ENCODE peak calls at places on chromosomes 2 and 18, in four cellular contexts. D, E, O and Y are unnamed samples.

GRCh38 chr2:167381349-167381748 is 493.1 kb downstream of the XIRP2 start:
- DNase-seq in O (no peak), D (no peak), E (no peak), Y (no peak)

GRCh38 chr18:42183746-42184145 is 228.7 kb downstream of the PIK3C3 start:
- DNase-seq in D (no peak), O (no peak), E (no peak), Y (no peak)

GRCh38 chr2:65228249-65228750 is 669 bp downstream of the ACTR2 start:
- DNase-seq in O (no peak), E (peak; percentile 57), D (peak; percentile 46), Y (peak; percentile 13)

GRCh38 chr2:208490492-208490891 is 83.9 kb downstream of the PTH2R start:
- DNase-seq in D (no peak), E (no peak), O (no peak), Y (no peak)

GRCh38 chr2:71379086-71379485 is 47.5 kb downstream of the ZNF638 start:
- DNase-seq in D (no peak), E (no peak), O (peak; percentile 15), Y (no peak)

GRCh38 chr2:170965446-170966225 is 36.6 kb downstream of the GORASP2 start:
- DNase-seq in E (no peak), D (no peak), O (no peak), Y (no peak)

GRCh38 chr2:15112216-15112615 is 448.9 kb downstream of the NBAS start:
- DNase-seq in E (no peak), O (no peak), D (no peak), Y (no peak)

GRCh38 chr18:2981212-2981728 is 31.7 kb downstream of the LPIN2 start:
- DNase-seq in E (no peak), O (no peak), D (no peak), Y (no peak)

GRCh38 chr2:64348386-64349142 is 105.4 kb upstream of the LGALSL start:
- DNase-seq in D (no peak), E (no peak), O (no peak), Y (no peak)

GRCh38 chr2:105809099-105809473 is 64.4 kb downstream of the NCK2 start:
- DNase-seq in D (no peak), E (no peak), O (no peak), Y (no peak)

GRCh38 chr2:50514881-50515280 is 517.1 kb downstream of the NRXN1 start:
- DNase-seq in D (no peak), O (no peak), E (no peak), Y (no peak)

GRCh38 chr2:25316101-25316500 is 25.6 kb downstream of the DNMT3A start:
- DNase-seq in O (no peak), D (no peak), E (no peak), Y (no peak)

GRCh38 chr2:64943387-64944150 is 45.6 kb upstream of the SLC1A4 start:
- DNase-seq in E (peak; percentile 97), D (no peak), O (no peak), Y (no peak)

GRCh38 chr2:142935563-142936089 is 58.2 kb downstream of the KYNU start:
- DNase-seq in D (no peak), E (no peak), O (peak; percentile 13), Y (no peak)

GRCh38 chr2:95260028-95261023 is 13.9 kb upstream of the PROM2 start:
- DNase-seq in D (no peak), O (no peak), E (no peak), Y (no peak)

GRCh38 chr2:150404147-150404546 is 83.3 kb downstream of the RND3 start:
- DNase-seq in D (no peak), O (no peak), E (no peak), Y (no peak)

GRCh38 chr2:126437016-126437415 is 218.9 kb upstream of the GYPC start:
- DNase-seq in D (no peak), O (no peak), E (no peak), Y (no peak)

GRCh38 chr18:61731693-61732376 is 161.0 kb downstream of the RNF152 start:
- DNase-seq in O (no peak), D (no peak), E (no peak), Y (no peak)

GRCh38 chr2:138787053-138787666 is 7.0 kb upstream of the NXPH2 start:
- DNase-seq in O (no peak), D (no peak), E (peak; percentile 44), Y (peak; percentile 41)

GRCh38 chr2:1378456-1379150 is 34.7 kb upstream of the TPO start:
- DNase-seq in E (no peak), D (no peak), O (no peak), Y (no peak)

GRCh38 chr2:128228894-128229293 is 89.8 kb downstream of the HS6ST1 start:
- DNase-seq in E (peak; percentile 49), O (no peak), D (no peak), Y (no peak)

GRCh38 chr2:237161239-237161638 is 75.5 kb downstream of the COPS8 start:
- DNase-seq in O (no peak), E (no peak), D (no peak), Y (no peak)

GRCh38 chr2:237158194-237158593 is 72.5 kb downstream of the COPS8 start:
- DNase-seq in D (no peak), O (no peak), E (no peak), Y (no peak)

GRCh38 chr2:237160271-237160934 is 74.7 kb downstream of the COPS8 start:
- DNase-seq in E (no peak), O (no peak), D (no peak), Y (no peak)

GRCh38 chr2:237157551-237158102 is 71.9 kb downstream of the COPS8 start:
- DNase-seq in E (no peak), D (no peak), O (no peak), Y (no peak)

DNA sequence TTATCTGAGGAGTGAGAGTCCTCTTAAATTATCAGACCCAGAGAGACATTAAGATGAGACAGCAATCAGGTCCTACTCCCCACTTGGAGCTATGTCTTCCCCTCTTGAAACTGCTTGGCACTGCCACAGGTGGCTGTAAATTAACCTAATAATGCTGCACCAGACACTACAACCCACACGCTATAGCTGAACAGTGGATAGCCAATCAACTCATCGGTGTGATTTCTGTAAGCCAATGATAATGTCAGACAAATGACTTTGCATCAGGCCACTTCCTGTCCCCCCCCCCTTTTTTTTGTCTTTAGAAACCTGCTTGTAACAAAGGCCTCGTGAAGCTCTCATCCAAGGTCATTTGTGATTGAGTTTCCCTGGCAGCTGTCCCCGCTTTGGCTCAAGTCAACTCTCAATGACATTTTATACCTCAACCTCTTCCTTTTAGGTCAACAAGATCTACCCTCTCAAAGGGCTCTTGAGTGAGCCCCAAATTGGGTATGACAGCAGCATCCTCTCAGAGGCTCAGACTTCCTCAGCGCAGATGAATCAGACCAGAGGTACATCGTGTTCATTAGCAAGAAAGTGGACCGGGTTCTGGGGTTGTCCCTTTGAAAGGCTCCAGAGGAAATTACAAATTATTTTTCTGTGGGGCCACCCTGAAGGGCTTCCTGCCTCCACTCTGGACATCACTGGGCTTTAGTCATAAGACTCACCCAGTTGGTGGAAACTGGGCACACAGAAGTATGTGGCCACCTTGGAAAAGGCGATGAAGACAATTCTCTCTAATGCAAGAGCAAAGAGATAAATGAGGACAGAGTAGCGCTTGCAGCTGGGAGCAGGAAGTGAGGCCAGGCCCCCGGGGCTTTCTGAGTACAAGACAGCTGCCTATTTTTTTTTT is 73.6 kb downstream of the COPS8 start:
- DNase-seq in E (no peak), O (no peak), D (no peak), Y (no peak)
- TF ChIP-seq BHLHE40 in E (no peak), O (no peak), D (no peak), Y (no peak)

GRCh38 chr2:59484673-59485072 is 1068.8 kb downstream of the BCL11A start:
- DNase-seq in E (no peak), O (no peak), D (no peak), Y (no peak)
- TF ChIP-seq TARDBP in E (no peak), O (no peak), D (no peak), Y (no peak)

DNA sequence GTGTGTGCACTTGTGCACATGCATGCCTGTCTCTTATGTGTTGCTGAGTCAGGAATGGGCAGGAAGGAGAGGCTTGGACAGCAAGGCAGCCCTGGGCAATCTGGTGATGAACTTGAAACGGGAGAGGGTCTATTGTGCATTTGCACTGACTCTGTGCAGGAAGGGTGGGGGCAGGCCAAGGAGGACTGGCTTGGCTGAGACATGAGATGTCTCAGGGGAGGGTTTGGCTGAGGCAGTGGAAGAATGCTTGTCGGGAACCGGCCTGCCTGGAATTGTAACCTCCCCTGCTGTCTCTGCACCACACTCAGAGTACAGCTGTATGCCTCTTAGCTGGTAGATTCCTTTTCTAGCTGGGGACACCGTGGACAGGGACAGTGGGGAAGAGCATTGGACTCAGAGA is 176.1 kb upstream of the TNP1 start:
- DNase-seq in D (no peak), O (no peak), E (no peak), Y (no peak)
- TF ChIP-seq FOXK2 in D (no peak), O (no peak), E (no peak), Y (no peak)

DNA sequence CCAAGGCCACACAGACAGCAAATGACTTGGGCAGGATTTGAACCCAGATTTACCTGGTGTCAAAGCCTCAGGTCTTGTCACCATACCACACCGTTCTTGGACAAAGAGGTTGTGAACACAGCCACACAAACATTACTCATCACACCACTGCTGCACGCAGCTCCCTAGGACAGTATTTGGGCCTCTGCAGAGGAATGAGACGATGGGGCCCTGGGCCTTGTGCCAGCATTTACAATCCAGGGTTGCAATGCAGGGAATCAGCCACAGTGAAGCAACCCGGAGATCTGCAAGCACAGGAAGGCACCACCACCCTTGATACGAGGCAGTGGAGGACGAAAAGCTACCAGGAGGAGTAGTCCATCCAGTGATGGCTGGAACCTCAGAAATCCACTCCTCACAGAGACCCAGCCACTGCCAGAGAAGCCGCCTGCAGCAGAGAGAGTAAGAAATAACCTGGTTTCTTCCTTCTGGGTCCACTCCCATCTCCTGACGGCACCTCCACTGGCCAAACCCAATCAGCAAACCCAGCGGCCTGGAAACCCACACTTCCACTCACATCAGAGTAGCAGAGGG is 3.7 kb upstream of the MTCL1 start:
- DNase-seq in E (peak; percentile 59), D (no peak), O (no peak), Y (no peak)
- TF ChIP-seq BHLHE40 in E (no peak), D (no peak), O (no peak), Y (no peak)

GRCh38 chr2:120846406-120847095 is 110.9 kb downstream of the GLI2 start:
- DNase-seq in E (no peak), D (no peak), O (no peak), Y (no peak)

GRCh38 chr2:120844098-120844738 is 108.5 kb downstream of the GLI2 start:
- DNase-seq in O (no peak), D (no peak), E (no peak), Y (no peak)

GRCh38 chr2:120842456-120843439 is 107.1 kb downstream of the GLI2 start:
- DNase-seq in D (no peak), O (no peak), E (no peak), Y (no peak)

GRCh38 chr2:120847700-120848321 is 112.1 kb downstream of the GLI2 start:
- DNase-seq in O (no peak), E (no peak), D (no peak), Y (no peak)

DNA sequence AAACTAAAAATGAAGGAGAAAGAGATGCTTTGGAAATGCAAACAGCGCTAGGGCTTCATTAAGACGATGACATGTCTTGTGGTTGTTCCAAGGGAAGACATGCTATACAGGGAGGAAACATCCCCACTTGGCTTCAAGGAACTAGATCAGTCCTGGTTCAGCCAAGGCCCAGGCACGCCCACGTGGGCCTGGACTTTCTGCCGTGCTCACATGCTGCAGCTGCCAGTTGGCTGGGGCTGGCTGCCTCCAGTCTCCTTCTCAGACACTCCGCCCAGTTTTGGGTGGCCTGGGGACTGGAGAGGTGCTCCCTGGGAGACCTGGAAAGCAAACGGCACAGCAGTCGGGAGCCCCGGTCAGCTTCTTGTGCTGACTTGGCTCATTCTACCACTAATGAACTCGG is 109.6 kb downstream of the GLI2 start:
- DNase-seq in O (no peak), D (no peak), E (no peak), Y (no peak)
- TF ChIP-seq TARDBP in O (no peak), D (no peak), E (no peak), Y (no peak)